ENCODE peak calls at places on chromosomes 4 and X, in four cellular contexts. One of them, this sample, is unnamed.

GRCh38 chr4:175891863-175892262 is 79.8 kb upstream of the GPM6A start:
- DNase-seq in ovary: no peak
- DNase-seq in left ventricle myocardium inferior: no peak
- DNase-seq in right lobe of liver: no peak
- DNase-seq in this sample: no peak

GRCh38 chrX:2504706-2505332 is 4.0 kb upstream of the DHRSX start:
- DNase-seq in ovary: no peak
- DNase-seq in left ventricle myocardium inferior: no peak
- DNase-seq in right lobe of liver: peak; percentile 33
- DNase-seq in this sample: no peak

GRCh38 chrX:38999967-39000745 is 198.9 kb downstream of the MID1IP1 start:
- DNase-seq in ovary: no peak
- DNase-seq in left ventricle myocardium inferior: no peak
- DNase-seq in right lobe of liver: no peak
- DNase-seq in this sample: no peak

GRCh38 chr4:139229534-139230039 is 50.4 kb downstream of the MGARP start:
- DNase-seq in ovary: no peak
- DNase-seq in left ventricle myocardium inferior: no peak
- DNase-seq in right lobe of liver: no peak
- DNase-seq in this sample: no peak

GRCh38 chr4:108492816-108493595 is 127.4 kb upstream of the RPL34 start:
- DNase-seq in ovary: no peak
- DNase-seq in left ventricle myocardium inferior: no peak
- DNase-seq in right lobe of liver: no peak
- DNase-seq in this sample: no peak

GRCh38 chrX:110915120-110915519 is 119.5 kb upstream of the CHRDL1 start:
- DNase-seq in ovary: no peak
- DNase-seq in left ventricle myocardium inferior: no peak
- DNase-seq in right lobe of liver: no peak
- DNase-seq in this sample: no peak

GRCh38 chr4:75637176-75637575 is 6.8 kb upstream of the CDKL2 start:
- DNase-seq in ovary: peak; percentile 53
- DNase-seq in left ventricle myocardium inferior: no peak
- DNase-seq in right lobe of liver: no peak
- DNase-seq in this sample: no peak

GRCh38 chr4:37383579-37384229 is 139.2 kb downstream of the NWD2 start:
- DNase-seq in ovary: no peak
- DNase-seq in left ventricle myocardium inferior: no peak
- DNase-seq in right lobe of liver: no peak
- DNase-seq in this sample: no peak

GRCh38 chrX:19563327-19563726 is 48.0 kb upstream of the MAP3K15 start:
- DNase-seq in ovary: no peak
- DNase-seq in left ventricle myocardium inferior: no peak
- DNase-seq in right lobe of liver: no peak
- DNase-seq in this sample: no peak

GRCh38 chr4:126851391-126851790 is 781.4 kb upstream of the INTU start:
- DNase-seq in ovary: no peak
- DNase-seq in left ventricle myocardium inferior: no peak
- DNase-seq in right lobe of liver: no peak
- DNase-seq in this sample: no peak

GRCh38 chr4:150302553-150302952 is 224.3 kb downstream of the DCLK2 start:
- DNase-seq in ovary: no peak
- DNase-seq in left ventricle myocardium inferior: no peak
- DNase-seq in right lobe of liver: no peak
- DNase-seq in this sample: no peak

GRCh38 chr4:139728840-139729239 is 63.2 kb downstream of the MGST2 start:
- DNase-seq in ovary: no peak
- DNase-seq in left ventricle myocardium inferior: no peak
- DNase-seq in right lobe of liver: no peak
- DNase-seq in this sample: no peak

GRCh38 chr4:88793473-88793872 is 95.8 kb upstream of the NAP1L5 start:
- DNase-seq in ovary: no peak
- DNase-seq in left ventricle myocardium inferior: no peak
- DNase-seq in right lobe of liver: no peak
- DNase-seq in this sample: no peak

GRCh38 chr4:113828712-113829111 is 67.2 kb upstream of the CAMK2D start:
- DNase-seq in ovary: no peak
- DNase-seq in left ventricle myocardium inferior: no peak
- DNase-seq in right lobe of liver: no peak
- DNase-seq in this sample: no peak

GRCh38 chrX:19557816-19558215 is 42.5 kb upstream of the MAP3K15 start:
- DNase-seq in ovary: no peak
- DNase-seq in left ventricle myocardium inferior: no peak
- DNase-seq in right lobe of liver: no peak
- DNase-seq in this sample: no peak

GRCh38 chr4:23163649-23164436 is 471.1 kb downstream of the GBA3 start:
- DNase-seq in ovary: no peak
- DNase-seq in left ventricle myocardium inferior: no peak
- DNase-seq in right lobe of liver: no peak
- DNase-seq in this sample: no peak

GRCh38 chrX:64394874-64395567 is at the start of gene MTMR8:
- DNase-seq in ovary: peak; percentile 85
- DNase-seq in left ventricle myocardium inferior: peak; percentile 51
- DNase-seq in right lobe of liver: peak; percentile 65
- DNase-seq in this sample: peak; percentile 77

GRCh38 chr4:94827481-94828110 is 69.8 kb downstream of the BMPR1B start:
- DNase-seq in ovary: no peak
- DNase-seq in left ventricle myocardium inferior: no peak
- DNase-seq in right lobe of liver: no peak
- DNase-seq in this sample: no peak

GRCh38 chr4:932713-933070 is 432 bp downstream of the TMEM175 start:
- DNase-seq in ovary: no peak
- DNase-seq in left ventricle myocardium inferior: no peak
- DNase-seq in right lobe of liver: peak; percentile 45
- DNase-seq in this sample: no peak

GRCh38 chr4:150224896-150225591 is 146.8 kb downstream of the DCLK2 start:
- DNase-seq in ovary: no peak
- DNase-seq in left ventricle myocardium inferior: no peak
- DNase-seq in right lobe of liver: no peak
- DNase-seq in this sample: no peak

GRCh38 chr4:170231377-170231776 is 141.6 kb upstream of the AADAT start:
- DNase-seq in ovary: no peak
- DNase-seq in left ventricle myocardium inferior: no peak
- DNase-seq in right lobe of liver: no peak
- DNase-seq in this sample: no peak

GRCh38 chr4:38601244-38601915 is 62.6 kb upstream of the KLF3 start:
- DNase-seq in ovary: no peak
- DNase-seq in left ventricle myocardium inferior: no peak
- DNase-seq in right lobe of liver: peak; percentile 56
- DNase-seq in this sample: no peak

GRCh38 chr4:98677799-98678198 is 19.4 kb upstream of the TSPAN5 start:
- DNase-seq in ovary: no peak
- DNase-seq in left ventricle myocardium inferior: no peak
- DNase-seq in right lobe of liver: no peak
- DNase-seq in this sample: no peak

GRCh38 chr4:183918696-183919095 is 13.6 kb downstream of the STOX2 start:
- DNase-seq in ovary: peak; percentile 40
- DNase-seq in left ventricle myocardium inferior: no peak
- DNase-seq in right lobe of liver: no peak
- DNase-seq in this sample: no peak

GRCh38 chrX:154431321-154431720 is 2.8 kb downstream of the ATP6AP1 start:
- DNase-seq in ovary: no peak
- DNase-seq in left ventricle myocardium inferior: peak; percentile 38
- DNase-seq in right lobe of liver: no peak
- DNase-seq in this sample: peak; percentile 70

GRCh38 chrX:28550331-28550872 is 36.8 kb upstream of the IL1RAPL1 start:
- DNase-seq in ovary: no peak
- DNase-seq in left ventricle myocardium inferior: no peak
- DNase-seq in right lobe of liver: no peak
- DNase-seq in this sample: no peak

GRCh38 chr4:13933163-13933562 is 305.6 kb upstream of the BOD1L1 start:
- DNase-seq in ovary: no peak
- DNase-seq in left ventricle myocardium inferior: no peak
- DNase-seq in right lobe of liver: no peak
- DNase-seq in this sample: no peak

GRCh38 chrX:141176586-141177451 is at the start of gene LDOC1:
- DNase-seq in ovary: peak; percentile 89
- DNase-seq in left ventricle myocardium inferior: peak; percentile 69
- DNase-seq in right lobe of liver: peak; percentile 61
- DNase-seq in this sample: peak; percentile 80

GRCh38 chr4:112633477-112634235 is 3.1 kb downstream of the ZGRF1 start:
- DNase-seq in ovary: no peak
- DNase-seq in left ventricle myocardium inferior: no peak
- DNase-seq in right lobe of liver: no peak
- DNase-seq in this sample: no peak

GRCh38 chr4:3410401-3411135 is 31.2 kb upstream of the HGFAC start:
- DNase-seq in ovary: no peak
- DNase-seq in left ventricle myocardium inferior: no peak
- DNase-seq in right lobe of liver: peak; percentile 59
- DNase-seq in this sample: no peak
- H3K4me1 ChIP-seq in ovary: peaks cover 15% of the 10 kb centered on the region
- H3K4me1 ChIP-seq in left ventricle myocardium inferior: peaks cover 7% of the 10 kb centered on the region
- H3K4me1 ChIP-seq in right lobe of liver: peaks cover 39% of the 10 kb centered on the region
- H3K4me1 ChIP-seq in this sample: no peaks in the 10 kb centered on the region

DNA sequence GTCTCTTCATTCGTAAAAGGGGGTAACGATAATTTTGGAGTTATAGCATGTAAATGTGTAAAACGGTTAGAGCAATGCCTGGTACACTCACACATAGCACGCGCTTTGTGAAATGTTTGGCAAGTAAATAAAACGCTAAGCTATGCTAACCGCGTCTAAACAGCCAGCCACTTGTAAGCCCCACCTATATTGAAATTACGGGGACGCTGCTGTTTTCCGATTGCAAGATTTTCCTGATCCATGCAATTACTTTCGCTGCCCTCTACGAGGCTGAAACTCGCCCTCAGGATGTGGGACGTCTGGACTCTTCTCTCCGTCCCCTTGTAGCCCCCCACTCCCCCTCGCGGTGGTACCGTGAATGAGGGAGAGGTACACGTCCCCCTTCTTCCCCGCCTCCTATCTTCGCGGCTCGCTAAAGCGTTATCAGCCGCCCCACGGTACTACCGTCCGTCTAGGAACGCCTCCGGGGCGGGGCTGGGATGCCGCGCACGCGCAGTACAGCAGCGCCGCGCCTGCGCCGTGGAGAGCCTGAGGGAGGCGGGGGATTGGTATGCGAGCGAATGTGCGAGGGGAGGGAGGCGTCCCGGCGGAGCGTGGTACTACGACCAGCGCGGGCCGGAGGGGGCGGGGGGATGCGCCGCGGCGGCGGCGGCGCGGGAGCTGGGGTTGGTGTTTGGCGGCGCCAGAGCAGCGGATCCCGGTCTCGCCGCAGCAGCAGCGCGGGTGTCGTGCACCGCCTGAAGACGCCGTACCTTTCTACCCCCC is at the start of gene STIM2:
- DNase-seq in ovary: peak; percentile 98
- DNase-seq in left ventricle myocardium inferior: peak; percentile 96
- DNase-seq in right lobe of liver: peak; percentile 98
- DNase-seq in this sample: peak; percentile 99
- H3K4me1 ChIP-seq in ovary: peaks cover 4% of the 10 kb centered on the region
- H3K4me1 ChIP-seq in left ventricle myocardium inferior: peaks cover 77% of the 10 kb centered on the region
- H3K4me1 ChIP-seq in right lobe of liver: peaks cover 25% of the 10 kb centered on the region
- H3K4me1 ChIP-seq in this sample: peaks cover 3% of the 10 kb centered on the region

GRCh38 chr4:122766950-122767349 is 34.4 kb downstream of the BBS12 start:
- DNase-seq in ovary: no peak
- DNase-seq in left ventricle myocardium inferior: no peak
- DNase-seq in right lobe of liver: peak; percentile 60
- DNase-seq in this sample: no peak
- H3K4me1 ChIP-seq in ovary: no peaks in the 10 kb centered on the region
- H3K4me1 ChIP-seq in left ventricle myocardium inferior: peaks cover 19% of the 10 kb centered on the region
- H3K4me1 ChIP-seq in right lobe of liver: peaks cover 19% of the 10 kb centered on the region
- H3K4me1 ChIP-seq in this sample: peaks cover 2% of the 10 kb centered on the region

DNA sequence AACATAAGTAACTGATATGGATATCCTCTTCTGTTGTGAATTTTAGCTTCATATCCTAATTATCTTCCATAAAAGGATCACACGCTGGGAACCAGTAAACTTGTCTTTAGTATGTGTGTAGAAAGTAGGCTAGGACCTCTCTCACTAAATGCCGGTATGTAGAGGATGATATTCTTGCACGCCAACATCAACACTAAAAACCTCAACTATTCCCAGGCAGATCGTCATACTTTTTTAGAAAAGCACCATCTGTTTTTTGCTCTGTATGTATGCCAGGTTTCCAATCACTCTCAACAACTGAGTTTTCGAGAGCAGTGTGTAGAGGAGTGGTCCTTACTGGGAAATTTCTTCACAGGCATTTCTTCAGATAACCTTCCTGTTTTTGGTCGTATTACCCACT is 283.6 kb downstream of the GALNTL6 start:
- DNase-seq in ovary: no peak
- DNase-seq in left ventricle myocardium inferior: no peak
- DNase-seq in right lobe of liver: no peak
- DNase-seq in this sample: no peak
- H3K4me1 ChIP-seq in ovary: no peaks in the 10 kb centered on the region
- H3K4me1 ChIP-seq in left ventricle myocardium inferior: no peaks in the 10 kb centered on the region
- H3K4me1 ChIP-seq in right lobe of liver: no peaks in the 10 kb centered on the region
- H3K4me1 ChIP-seq in this sample: no peaks in the 10 kb centered on the region

GRCh38 chr4:87014284-87014782 is 79.5 kb downstream of the AFF1 start:
- DNase-seq in ovary: no peak
- DNase-seq in left ventricle myocardium inferior: no peak
- DNase-seq in right lobe of liver: no peak
- DNase-seq in this sample: no peak

GRCh38 chr4:87019243-87019817 is 84.5 kb downstream of the AFF1 start:
- DNase-seq in ovary: no peak
- DNase-seq in left ventricle myocardium inferior: no peak
- DNase-seq in right lobe of liver: no peak
- DNase-seq in this sample: no peak

GRCh38 chr4:87018751-87019150 is 83.9 kb downstream of the AFF1 start:
- DNase-seq in ovary: no peak
- DNase-seq in left ventricle myocardium inferior: no peak
- DNase-seq in right lobe of liver: no peak
- DNase-seq in this sample: no peak

GRCh38 chr4:87019898-87020297 is 85.1 kb downstream of the AFF1 start:
- DNase-seq in ovary: no peak
- DNase-seq in left ventricle myocardium inferior: no peak
- DNase-seq in right lobe of liver: no peak
- DNase-seq in this sample: no peak

GRCh38 chr4:87017580-87018061 is 82.8 kb downstream of the AFF1 start:
- DNase-seq in ovary: no peak
- DNase-seq in left ventricle myocardium inferior: no peak
- DNase-seq in right lobe of liver: no peak
- DNase-seq in this sample: no peak
- H3K4me1 ChIP-seq in ovary: peaks cover 15% of the 10 kb centered on the region
- H3K4me1 ChIP-seq in left ventricle myocardium inferior: peaks cover 97% of the 10 kb centered on the region
- H3K4me1 ChIP-seq in right lobe of liver: peaks cover 30% of the 10 kb centered on the region
- H3K4me1 ChIP-seq in this sample: peaks cover 14% of the 10 kb centered on the region

DNA sequence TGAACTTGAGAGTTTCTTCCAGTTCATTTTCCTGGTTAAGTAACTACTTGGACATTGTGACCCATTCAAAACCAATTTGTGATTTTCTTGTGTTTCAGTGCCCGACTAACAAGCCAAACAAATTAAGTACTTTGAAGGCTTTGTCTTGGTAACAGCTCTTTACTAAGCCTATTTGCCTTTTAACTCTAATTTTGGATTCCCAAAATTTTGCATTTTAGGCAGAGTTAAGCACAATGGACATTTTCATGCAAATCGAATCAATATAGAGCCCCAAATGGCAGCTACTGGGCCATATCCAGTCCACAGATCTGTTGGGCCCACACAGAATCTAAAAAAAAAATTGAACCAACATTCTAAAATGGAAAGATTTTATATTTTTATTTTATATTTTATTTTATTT is 31.4 kb upstream of the CHRNA9 start:
- DNase-seq in ovary: no peak
- DNase-seq in left ventricle myocardium inferior: no peak
- DNase-seq in right lobe of liver: no peak
- DNase-seq in this sample: no peak
- H3K4me1 ChIP-seq in ovary: no peaks in the 10 kb centered on the region
- H3K4me1 ChIP-seq in left ventricle myocardium inferior: no peaks in the 10 kb centered on the region
- H3K4me1 ChIP-seq in right lobe of liver: no peaks in the 10 kb centered on the region
- H3K4me1 ChIP-seq in this sample: no peaks in the 10 kb centered on the region

GRCh38 chrX:71623105-71623450 is 4.8 kb upstream of the CXCR3 start:
- DNase-seq in ovary: no peak
- DNase-seq in left ventricle myocardium inferior: no peak
- DNase-seq in right lobe of liver: no peak
- DNase-seq in this sample: no peak
- H3K4me1 ChIP-seq in ovary: no peaks in the 10 kb centered on the region
- H3K4me1 ChIP-seq in left ventricle myocardium inferior: peaks cover 18% of the 10 kb centered on the region
- H3K4me1 ChIP-seq in right lobe of liver: no peaks in the 10 kb centered on the region
- H3K4me1 ChIP-seq in this sample: peaks cover 4% of the 10 kb centered on the region